ENCODE peak calls at places on chromosomes 1 and 21, in seven cellular contexts. E, R, Z, C, D, V and Q are unnamed samples.

GRCh38 chr1:214974002-214974401 is 108.5 kb upstream of the KCNK2 start:
- DNase-seq in E (no peak), R (no peak), Z (no peak), C (no peak), D (no peak), V (no peak), Q (no peak)

GRCh38 chr1:60950431-60951068 is 131.8 kb upstream of the NFIA start:
- DNase-seq in E (no peak), R (peak), Z (no peak), C (no peak), D (no peak), V (no peak), Q (no peak)

GRCh38 chr1:45574105-45574626 is 9.7 kb upstream of the NASP start:
- DNase-seq in E (no peak), R (no peak), Z (no peak), C (no peak), D (no peak), V (no peak), Q (no peak)

GRCh38 chr1:226268421-226269124 is 40.4 kb downstream of the LIN9 start:
- DNase-seq in E (peak), R (no peak), Z (no peak), C (no peak), D (no peak), V (no peak), Q (no peak)

GRCh38 chr21:40200962-40201361 is 333.7 kb downstream of the PCP4 start:
- DNase-seq in E (no peak), R (no peak), Z (no peak), C (no peak), D (no peak), V (no peak), Q (no peak)

GRCh38 chr1:12501661-12502060 is 116.3 kb downstream of the DHRS3 start:
- DNase-seq in E (peak), R (no peak), Z (no peak), C (no peak), D (no peak), V (no peak), Q (no peak)

GRCh38 chr1:231139659-231140650 is 21.9 kb upstream of the TRIM67 start:
- DNase-seq in E (peak), R (no peak), Z (no peak), C (no peak), D (no peak), V (no peak), Q (no peak)

GRCh38 chr1:36562181-36562685 is 79.5 kb upstream of the CSF3R start:
- DNase-seq in E (no peak), R (no peak), Z (no peak), C (no peak), D (no peak), V (no peak), Q (no peak)

GRCh38 chr1:28855469-28855944 is 43.5 kb downstream of the OPRD1 start:
- DNase-seq in E (no peak), R (no peak), Z (no peak), C (no peak), D (no peak), V (no peak), Q (no peak)

GRCh38 chr1:234398849-234399381 is 25.7 kb downstream of the COA6 start:
- DNase-seq in E (peak), R (no peak), Z (no peak), C (no peak), D (no peak), V (no peak), Q (no peak)

GRCh38 chr1:178573330-178573729 is 60.4 kb downstream of the TEX35 start:
- DNase-seq in E (no peak), R (no peak), Z (no peak), C (no peak), D (no peak), V (no peak), Q (no peak)

GRCh38 chr1:41977329-41977728 is 58.6 kb upstream of the HIVEP3 start:
- DNase-seq in E (no peak), R (no peak), Z (no peak), C (no peak), D (no peak), V (no peak), Q (no peak)

GRCh38 chr1:20492751-20493150 is 6.7 kb upstream of the CAMK2N1 start:
- DNase-seq in E (no peak), R (no peak), Z (no peak), C (no peak), D (no peak), V (no peak), Q (no peak)

GRCh38 chr1:92299477-92300125 is 742 bp downstream of the RPAP2 start:
- DNase-seq in E (peak), R (no peak), Z (no peak), C (no peak), D (no peak), V (no peak), Q (no peak)

GRCh38 chr1:41482906-41483895 is 1.3 kb downstream of the EDN2 start:
- DNase-seq in E (no peak), R (peak), Z (no peak), C (no peak), D (no peak), V (no peak), Q (no peak)

GRCh38 chr21:17370263-17370662 is 142.6 kb upstream of the CXADR start:
- DNase-seq in E (no peak), R (no peak), Z (no peak), C (no peak), D (no peak), V (no peak), Q (no peak)

GRCh38 chr1:53076721-53077598 is 14.9 kb downstream of the PODN start:
- DNase-seq in E (no peak), R (peak), Z (no peak), C (no peak), D (no peak), V (no peak), Q (no peak)

GRCh38 chr1:66286307-66286706 is 247.6 kb upstream of the SGIP1 start:
- DNase-seq in E (peak), R (no peak), Z (no peak), C (no peak), D (no peak), V (no peak), Q (no peak)

GRCh38 chr1:39509360-39510009 is 18.0 kb downstream of the BMP8A start:
- DNase-seq in E (peak), R (peak), Z (no peak), C (no peak), D (no peak), V (peak), Q (no peak)

GRCh38 chr1:53956308-53957168 is 10.4 kb downstream of the LRRC42 start:
- DNase-seq in E (peak), R (no peak), Z (no peak), C (no peak), D (no peak), V (no peak), Q (no peak)

GRCh38 chr1:169112241-169112640 is 5.8 kb downstream of the ATP1B1 start:
- DNase-seq in E (no peak), R (no peak), Z (no peak), C (no peak), D (no peak), V (peak), Q (no peak)

GRCh38 chr1:12625276-12625675 is 7.3 kb upstream of the DHRS3 start:
- DNase-seq in E (no peak), R (no peak), Z (no peak), C (no peak), D (no peak), V (no peak), Q (no peak)

GRCh38 chr1:178121883-178122282 is 28.0 kb downstream of the RASAL2 start:
- DNase-seq in E (no peak), R (no peak), Z (no peak), C (no peak), D (no peak), V (no peak), Q (no peak)

GRCh38 chr21:46661211-46661625 is 25.7 kb downstream of the PRMT2 start:
- DNase-seq in E (peak), R (peak), Z (no peak), C (peak), D (peak), V (peak), Q (peak)

GRCh38 chr1:21327566-21328323 is 37.5 kb upstream of the ECE1 start:
- DNase-seq in E (no peak), R (no peak), Z (no peak), C (no peak), D (no peak), V (no peak), Q (no peak)

GRCh38 chr1:44407430-44408180 is 2.5 kb downstream of the RNF220 start:
- DNase-seq in E (no peak), R (peak), Z (no peak), C (no peak), D (no peak), V (no peak), Q (no peak)

GRCh38 chr1:9849691-9850441 is 26.1 kb upstream of the CLSTN1 start:
- DNase-seq in E (no peak), R (no peak), Z (no peak), C (no peak), D (no peak), V (no peak), Q (no peak)

DNA sequence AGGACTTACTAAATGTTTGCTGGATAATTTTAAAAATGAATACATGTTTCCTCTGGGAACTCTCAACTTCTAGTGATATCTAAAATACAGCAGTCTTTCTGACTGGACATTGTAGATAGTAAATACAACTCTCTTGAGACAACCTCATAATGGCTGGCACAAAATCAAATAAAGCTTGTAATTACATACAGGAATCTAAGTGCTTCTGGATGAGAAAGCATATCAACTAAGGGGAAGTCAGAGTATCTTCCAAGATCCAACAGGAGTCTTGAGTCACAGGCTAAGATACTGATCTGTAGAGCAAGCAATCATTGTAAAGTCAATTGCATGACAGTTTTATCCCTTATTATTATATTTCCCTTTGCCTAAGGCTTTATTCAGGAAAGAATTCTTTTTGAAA is 250.0 kb downstream of the LRRIQ3 start:
- DNase-seq in E (no peak), R (no peak), Z (no peak), C (no peak), D (no peak), V (no peak), Q (no peak)
- H3K27ac ChIP-seq in E (no peak), R (no peak), Z (no peak), C (no peak), D (no peak), V (no peak), Q (no peak)

GRCh38 chr1:238061967-238062613 is 171.4 kb upstream of the ZP4 start:
- DNase-seq in E (peak), R (no peak), Z (no peak), C (no peak), D (no peak), V (no peak), Q (no peak)
- H3K27ac ChIP-seq in E (no peak), R (no peak), Z (no peak), C (no peak), D (no peak), V (no peak), Q (no peak)

GRCh38 chr1:180155202-180155682 is 573 bp downstream of the QSOX1 start:
- DNase-seq in E (no peak), R (peak), Z (no peak), C (peak), D (no peak), V (peak), Q (no peak)
- H3K27ac ChIP-seq in E (peak), R (peak), Z (peak), C (peak), D (peak), V (peak), Q (peak)

GRCh38 chr1:241356187-241356518 is 852 bp downstream of the RGS7 start:
- DNase-seq in E (no peak), R (no peak), Z (no peak), C (no peak), D (no peak), V (no peak), Q (no peak)

GRCh38 chr1:241362350-241362749 is 5.3 kb upstream of the RGS7 start:
- DNase-seq in E (no peak), R (no peak), Z (no peak), C (no peak), D (no peak), V (no peak), Q (no peak)

GRCh38 chr1:241355311-241356010 is 1.5 kb downstream of the RGS7 start:
- DNase-seq in E (no peak), R (no peak), Z (no peak), C (no peak), D (no peak), V (no peak), Q (no peak)

GRCh38 chr1:241356519-241357365 is at the start of gene RGS7:
- DNase-seq in E (peak), R (peak), Z (no peak), C (no peak), D (no peak), V (peak), Q (peak)

GRCh38 chr1:241357366-241358305 is 631 bp upstream of the RGS7 start:
- DNase-seq in E (peak), R (no peak), Z (no peak), C (no peak), D (no peak), V (no peak), Q (no peak)
- H3K27ac ChIP-seq in E (no peak), R (no peak), Z (no peak), C (no peak), D (no peak), V (no peak), Q (no peak)

GRCh38 chr21:25567472-25567871 is 39.8 kb downstream of the MRPL39 start:
- DNase-seq in E (no peak), R (no peak), Z (no peak), C (no peak), D (no peak), V (no peak), Q (no peak)
- H3K27ac ChIP-seq in E (no peak), R (no peak), Z (no peak), C (no peak), D (no peak), V (no peak), Q (no peak)